ENCODE peak calls at places on chromosomes 13 and 19, in six cellular contexts. J, O, S, T, A and B are unnamed samples.
A peak's percentile ranks its signal among the peaks of the same experiment; 100 is the strongest.

GRCh38 chr13:44815507-44816074 is 173.7 kb downstream of the NUFIP1 start:
- DNase-seq in T (no peak), S (no peak), A (peak; percentile 98), O (peak; percentile 96), J (peak; percentile 96), B (peak; percentile 90)

GRCh38 chr13:41549491-41549890 is 92.1 kb downstream of the RGCC start:
- DNase-seq in A (no peak), J (no peak), T (no peak), O (no peak), S (no peak), B (no peak)

GRCh38 chr13:74062933-74063332 is 71.3 kb downstream of the KLF12 start:
- DNase-seq in S (no peak), J (peak; percentile 74), T (no peak), A (peak; percentile 70), O (peak; percentile 75), B (peak; percentile 82)

GRCh38 chr13:94112227-94112626 is 367.3 kb downstream of the DCT start:
- DNase-seq in O (peak; percentile 88), J (peak; percentile 88), S (no peak), A (peak; percentile 94), T (no peak), B (no peak)

GRCh38 chr19:43525836-43526771 is 897 bp downstream of the ETHE1 start:
- DNase-seq in A (no peak), O (no peak), S (peak; percentile 20), T (no peak), J (no peak), B (peak; percentile 86)

GRCh38 chr13:28583661-28584091 is 75.3 kb upstream of the POMP start:
- DNase-seq in T (no peak), J (no peak), S (peak; percentile 46), O (peak; percentile 32), A (peak; percentile 21), B (no peak)

GRCh38 chr19:30171138-30171635 is 201.0 kb upstream of the ZNF536 start:
- DNase-seq in T (no peak), O (no peak), S (no peak), A (no peak), J (no peak), B (no peak)

GRCh38 chr19:52336976-52337375 is 933 bp downstream of the ZNF610 start:
- DNase-seq in S (no peak), J (peak; percentile 6), O (no peak), A (peak; percentile 17), T (no peak), B (peak; percentile 32)

GRCh38 chr19:39407644-39408391 is 1.2 kb downstream of the ZFP36 start:
- DNase-seq in A (peak; percentile 50), T (peak; percentile 82), J (peak; percentile 63), S (no peak), O (no peak), B (peak; percentile 93)

GRCh38 chr13:87129602-87130300 is 541.4 kb upstream of the SLITRK5 start:
- DNase-seq in S (no peak), O (peak; percentile 1), A (peak; percentile 13), J (peak; percentile 21), T (no peak), B (no peak)

GRCh38 chr13:37870895-37871550 is 1.5 kb upstream of the TRPC4 start:
- DNase-seq in J (peak; percentile 74), O (peak; percentile 61), T (no peak), S (no peak), A (peak; percentile 76), B (peak; percentile 88)

GRCh38 chr19:5246554-5247155 is 94.0 kb downstream of the PTPRS start:
- DNase-seq in O (no peak), S (no peak), A (no peak), J (no peak), T (no peak), B (no peak)

GRCh38 chr19:16764280-16764679 is 44.6 kb downstream of the NWD1 start:
- DNase-seq in S (no peak), T (no peak), J (no peak), A (no peak), O (no peak), B (no peak)

GRCh38 chr13:33678906-33679657 is 138.9 kb upstream of the RFC3 start:
- DNase-seq in J (peak; percentile 87), S (peak; percentile 5), A (peak; percentile 94), T (peak; percentile 66), O (peak; percentile 67), B (no peak)

GRCh38 chr13:55783841-55784240 is 1356.9 kb upstream of the PRR20A start:
- DNase-seq in J (no peak), O (no peak), S (no peak), A (no peak), T (no peak), B (no peak)

GRCh38 chr19:3632098-3632497 is 5.5 kb upstream of the CACTIN start:
- DNase-seq in S (no peak), J (no peak), O (no peak), A (no peak), T (no peak), B (no peak)

GRCh38 chr13:93889430-93889829 is 590.1 kb downstream of the DCT start:
- DNase-seq in T (no peak), A (no peak), O (no peak), S (no peak), J (no peak), B (no peak)

GRCh38 chr13:40031031-40031430 is 375.6 kb downstream of the COG6 start:
- DNase-seq in S (no peak), A (peak; percentile 84), T (no peak), O (peak; percentile 71), J (peak; percentile 78), B (peak; percentile 86)

GRCh38 chr19:38711726-38712153 is 32.5 kb downstream of the CAPN12 start:
- DNase-seq in A (peak; percentile 75), S (no peak), O (peak; percentile 91), T (no peak), J (peak; percentile 78), B (peak; percentile 100)

GRCh38 chr19:35251456-35251855 is 2.7 kb downstream of the LSR start:
- DNase-seq in A (no peak), J (no peak), O (no peak), T (no peak), S (no peak), B (no peak)

GRCh38 chr13:20350819-20351218 is 118.7 kb upstream of the GJB6 start:
- DNase-seq in J (no peak), T (no peak), A (no peak), O (no peak), S (no peak), B (no peak)

GRCh38 chr19:17513801-17514200 is 2.4 kb downstream of the PGLS start:
- DNase-seq in O (no peak), S (no peak), A (no peak), J (no peak), T (no peak), B (peak; percentile 84)

GRCh38 chr19:38892841-38893240 is 6.6 kb downstream of the SIRT2 start:
- DNase-seq in O (no peak), J (no peak), S (no peak), A (no peak), T (no peak), B (peak; percentile 70)

GRCh38 chr19:19651076-19651475 is 7.6 kb upstream of the GMIP start:
- DNase-seq in O (no peak), T (no peak), A (no peak), S (no peak), J (no peak), B (peak; percentile 89)

GRCh38 chr19:21328402-21328801 is 808 bp downstream of the ZNF708 start:
- DNase-seq in T (no peak), A (peak; percentile 8), J (no peak), O (no peak), S (no peak), B (peak; percentile 19)

GRCh38 chr13:47334173-47334572 is 437.3 kb upstream of the HTR2A start:
- DNase-seq in O (peak; percentile 74), S (no peak), T (no peak), J (peak; percentile 76), A (peak; percentile 59), B (peak; percentile 68)

GRCh38 chr13:82010780-82011179 is 1669.9 kb upstream of the SPRY2 start:
- DNase-seq in O (no peak), A (no peak), T (no peak), J (no peak), S (no peak), B (no peak)

GRCh38 chr19:28103916-28104315 is 1109.0 kb downstream of the UQCRFS1 start:
- DNase-seq in J (no peak), O (no peak), T (no peak), A (no peak), S (no peak), B (no peak)
- TF ChIP-seq CTCF in J (no peak), O (no peak), T (no peak), A (no peak), S (no peak), B (no peak)

DNA sequence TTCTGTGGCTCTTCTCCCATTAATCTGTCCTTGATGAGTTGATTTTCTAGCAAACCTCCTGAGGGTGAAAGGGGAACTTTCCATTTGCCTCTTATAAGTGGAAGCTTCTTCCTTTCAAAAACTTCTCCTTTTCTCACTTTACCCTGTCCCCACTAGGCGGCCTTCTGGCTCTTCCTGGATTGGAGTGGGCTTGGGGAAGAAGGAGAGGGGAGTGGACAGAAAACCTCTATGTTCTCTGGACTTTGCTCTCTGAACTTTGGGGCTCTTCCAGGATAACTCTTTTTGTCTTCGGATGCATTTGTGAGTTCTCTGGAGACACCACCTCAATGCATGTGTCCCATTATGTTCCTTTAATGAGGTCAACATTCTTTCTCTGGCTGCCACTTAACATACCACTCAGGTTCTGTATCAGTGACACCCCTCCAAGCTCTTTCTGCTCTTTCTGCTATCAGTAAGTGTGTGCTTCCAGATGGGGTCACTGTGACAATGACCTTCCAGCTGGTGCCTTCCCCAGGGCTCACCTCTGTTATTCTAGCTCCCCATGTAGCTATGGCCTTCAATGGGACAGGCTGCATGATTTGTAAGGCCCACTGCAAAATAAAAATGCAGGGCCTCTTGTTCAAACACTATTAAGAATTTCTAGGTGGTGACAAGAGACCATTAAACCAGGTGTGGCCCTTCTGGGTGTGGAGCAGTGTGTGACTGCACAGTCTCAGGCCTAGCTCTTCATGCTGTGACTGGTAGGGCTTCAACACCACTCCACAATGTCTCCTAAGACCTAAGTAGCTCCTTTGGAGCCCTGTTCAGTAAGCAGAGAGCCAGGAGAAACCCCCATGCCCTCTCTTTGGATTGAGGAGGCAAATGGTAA is 389.2 kb downstream of the EFNB2 start:
- DNase-seq in T (no peak), A (no peak), S (no peak), J (no peak), O (no peak), B (no peak)
- TF ChIP-seq CTCF in T (no peak), A (no peak), S (no peak), J (no peak), O (peak; percentile 21), B (no peak)

GRCh38 chr13:53204598-53204997 is 176.0 kb downstream of the OLFM4 start:
- DNase-seq in A (no peak), T (no peak), O (no peak), J (no peak), S (no peak), B (no peak)

GRCh38 chr13:53201454-53202225 is 173.0 kb downstream of the OLFM4 start:
- DNase-seq in O (no peak), T (no peak), A (peak; percentile 7), J (no peak), S (no peak), B (peak; percentile 58)

GRCh38 chr13:53200498-53201453 is 172.2 kb downstream of the OLFM4 start:
- DNase-seq in O (no peak), T (peak; percentile 60), A (peak; percentile 58), J (no peak), S (no peak), B (peak; percentile 71)

GRCh38 chr13:53206455-53206854 is 177.8 kb downstream of the OLFM4 start:
- DNase-seq in T (no peak), J (no peak), A (no peak), S (no peak), O (no peak), B (no peak)
- TF ChIP-seq CTCF in T (no peak), J (peak; percentile 23), A (peak; percentile 33), S (no peak), O (peak; percentile 13), B (no peak)

GRCh38 chr13:63120883-63121282 is 1705.2 kb upstream of the PCDH20 start:
- DNase-seq in S (no peak), T (no peak), A (no peak), J (no peak), O (no peak), B (no peak)

GRCh38 chr13:63124863-63125262 is 1709.2 kb upstream of the PCDH20 start:
- DNase-seq in A (peak; percentile 49), J (peak; percentile 44), T (no peak), O (no peak), S (no peak), B (peak; percentile 42)
- TF ChIP-seq CTCF in A (peak; percentile 42), J (peak; percentile 16), T (no peak), O (no peak), S (no peak), B (peak; percentile 53)